ENCODE peak calls at places on chromosomes 13 and 19, in eight cellular contexts. R is NCI-H524; L is fibroblast of the aortic adventitia; D is heart left ventricle; H is thoracic aorta; C is Kasumi-1; Z is activated CD4-positive, alpha-beta T cell treated with anti-CD3 and anti-CD28 coated beads, Interleukin-2, amount 50 U/mL, for 48 hours; N is stomach. Q is an unnamed sample.

GRCh38 chr13:47853236-47853635 is 147.8 kb downstream of the SUCLA2 start:
- DNase-seq in Z (no peak), N (no peak), D (no peak), L (no peak), R (no peak), C (no peak), H (no peak), Q (no peak)

GRCh38 chr19:872266-872951 is 12.9 kb downstream of the CFD start:
- DNase-seq in H (no peak), L (peak), N (peak), Z (peak), R (no peak), C (no peak), D (peak), Q (no peak)

GRCh38 chr19:33428627-33429013 is 55.1 kb downstream of the CEBPG start:
- DNase-seq in H (no peak), D (no peak), C (no peak), N (no peak), L (no peak), R (no peak), Z (no peak), Q (no peak)

GRCh38 chr19:40744554-40745401 is 5.5 kb downstream of the ACTMAP start:
- DNase-seq in N (no peak), H (no peak), D (no peak), R (no peak), Z (peak), L (no peak), C (no peak), Q (no peak)

GRCh38 chr19:1027953-1028902 is 1.8 kb downstream of the CNN2 start:
- DNase-seq in C (no peak), L (peak), D (peak), N (peak), R (no peak), H (no peak), Z (peak), Q (no peak)

GRCh38 chr13:25732146-25732865 is 319.5 kb downstream of the SHISA2 start:
- DNase-seq in C (no peak), D (no peak), L (peak), R (no peak), H (no peak), N (no peak), Z (no peak), Q (no peak)

GRCh38 chr19:17127671-17128070 is 52.1 kb downstream of the MYO9B start:
- DNase-seq in D (no peak), N (no peak), R (peak), C (no peak), Z (no peak), H (no peak), L (no peak), Q (no peak)

GRCh38 chr19:40433391-40434216 is 7.8 kb upstream of the SERTAD1 start:
- DNase-seq in Z (peak), R (peak), H (peak), L (peak), N (peak), D (peak), C (peak), Q (peak)

GRCh38 chr13:99042851-99043250 is 65.0 kb upstream of the DOCK9 start:
- DNase-seq in C (no peak), H (no peak), N (no peak), D (no peak), L (no peak), R (no peak), Z (no peak), Q (no peak)

GRCh38 chr19:34579281-34580054 is 97.5 kb downstream of the SCGB2B2 start:
- DNase-seq in H (no peak), L (no peak), D (no peak), C (no peak), N (no peak), R (no peak), Z (no peak), Q (no peak)

GRCh38 chr19:5466814-5467291 is 11.6 kb downstream of the ZNRF4 start:
- DNase-seq in R (peak), C (no peak), L (no peak), N (no peak), Z (no peak), H (no peak), D (no peak), Q (peak)

GRCh38 chr13:29763426-29764180 is 86.8 kb downstream of the UBL3 start:
- DNase-seq in C (no peak), Z (no peak), L (no peak), H (no peak), R (no peak), N (no peak), D (no peak), Q (no peak)

GRCh38 chr13:71979616-71980015 is 112.6 kb upstream of the DACH1 start:
- DNase-seq in R (peak), L (no peak), H (no peak), N (no peak), D (no peak), Z (no peak), C (peak), Q (no peak)

GRCh38 chr19:13887039-13887438 is 10.1 kb downstream of the NANOS3 start:
- DNase-seq in D (no peak), Z (no peak), R (no peak), L (no peak), H (no peak), N (peak), C (no peak), Q (no peak)

GRCh38 chr19:38004505-38005223 is 97.7 kb downstream of the SIPA1L3 start:
- DNase-seq in L (peak), H (peak), C (peak), D (peak), R (peak), Z (no peak), N (peak), Q (peak)

GRCh38 chr13:50732712-50733111 is 110.8 kb downstream of the DLEU7 start:
- DNase-seq in C (no peak), L (peak), D (no peak), H (no peak), Z (no peak), R (no peak), N (no peak), Q (no peak)

GRCh38 chr19:737591-738093 is 13.3 kb upstream of the MISP start:
- DNase-seq in H (no peak), L (no peak), C (peak), Z (peak), R (no peak), N (peak), D (no peak), Q (no peak)

GRCh38 chr13:39268398-39268797 is 230.1 kb downstream of the NHLRC3 start:
- DNase-seq in H (no peak), L (no peak), C (no peak), R (no peak), D (no peak), Z (no peak), N (no peak), Q (no peak)

GRCh38 chr19:32458500-32459123 is 53.0 kb downstream of the DPY19L3 start:
- DNase-seq in Z (no peak), H (no peak), R (no peak), D (no peak), L (peak), N (no peak), C (no peak), Q (no peak)

GRCh38 chr13:66443926-66444325 is 786.2 kb downstream of the PCDH9 start:
- DNase-seq in N (no peak), Z (no peak), D (no peak), L (no peak), R (peak), H (no peak), C (no peak), Q (no peak)

GRCh38 chr19:49473868-49474544 is at the start of gene FLT3LG:
- DNase-seq in H (no peak), C (peak), D (peak), Z (peak), R (peak), L (peak), N (peak), Q (no peak)

GRCh38 chr13:43830481-43830873 is 43.7 kb upstream of the ENOX1 start:
- DNase-seq in C (no peak), H (no peak), R (no peak), N (no peak), D (no peak), Z (no peak), L (peak), Q (no peak)

GRCh38 chr19:49758292-49758691 is 4.8 kb downstream of the TSKS start:
- DNase-seq in R (no peak), L (peak), H (no peak), C (peak), D (no peak), Z (no peak), N (no peak), Q (no peak)

GRCh38 chr13:26221399-26221720 is 754 bp downstream of the RNF6 start:
- DNase-seq in L (no peak), H (no peak), D (no peak), R (no peak), N (no peak), Z (no peak), C (no peak), Q (no peak)

GRCh38 chr19:54164369-54165068 is 5.0 kb upstream of the LENG1 start:
- DNase-seq in Z (peak), R (no peak), H (no peak), C (no peak), L (peak), D (peak), N (peak), Q (no peak)

GRCh38 chr13:69980799-69981198 is 126.8 kb upstream of the ATXN8OS start:
- DNase-seq in D (no peak), C (no peak), R (no peak), Z (no peak), H (no peak), L (no peak), N (no peak), Q (no peak)

GRCh38 chr13:31310356-31310755 is 110.6 kb downstream of the B3GLCT start:
- DNase-seq in Z (no peak), H (no peak), L (no peak), R (no peak), N (no peak), C (no peak), D (no peak), Q (no peak)

GRCh38 chr13:102848956-102849355 is 3.1 kb downstream of the ERCC5 start:
- DNase-seq in R (no peak), C (no peak), D (no peak), Z (no peak), L (no peak), N (no peak), H (no peak), Q (no peak)

GRCh38 chr13:50126378-50127016 is 111.3 kb downstream of the KCNRG start:
- DNase-seq in Z (no peak), R (no peak), H (no peak), N (no peak), L (peak), C (peak), D (no peak), Q (no peak)

GRCh38 chr19:15453091-15453498 is 3.3 kb upstream of the WIZ start:
- DNase-seq in H (no peak), Z (no peak), N (no peak), L (no peak), C (no peak), D (no peak), R (no peak), Q (no peak)

GRCh38 chr19:12796146-12797071 is 5.1 kb downstream of the JUNB start:
- DNase-seq in N (peak), L (peak), H (no peak), D (peak), R (peak), C (peak), Z (peak), Q (peak)

GRCh38 chr19:34067861-34068271 is 104.4 kb upstream of the LSM14A start:
- DNase-seq in C (no peak), H (no peak), N (no peak), L (no peak), Z (no peak), R (no peak), D (no peak), Q (no peak)